ENCODE peak calls at places on chromosomes 5 and 9, in seven cellular contexts. X is effector memory CD8-positive, alpha-beta T cell; M is GM12891; K is SK-N-DZ; C is WTC11; Y is pancreas; O is SW 1271. H is an unnamed sample.

GRCh38 chr5:98816574-98817222 is 43.2 kb downstream of the RGMB start:
- DNase-seq in M (no peak), O (no peak), C (no peak), Y (peak), K (no peak), X (no peak), H (no peak)

GRCh38 chr5:137891849-137892248 is 2.6 kb downstream of the PKD2L2 start:
- DNase-seq in C (no peak), O (no peak), M (no peak), K (no peak), X (no peak), Y (no peak), H (no peak)

GRCh38 chr5:14834584-14835540 is 36.7 kb downstream of the ANKH start:
- DNase-seq in K (no peak), X (no peak), M (no peak), Y (no peak), O (no peak), C (no peak), H (no peak)

GRCh38 chr5:159211712-159212111 is 2.4 kb upstream of the RNF145 start:
- DNase-seq in K (peak), M (no peak), O (no peak), C (no peak), X (no peak), Y (no peak), H (no peak)

GRCh38 chr5:5483350-5483749 is 60.9 kb downstream of the ICE1 start:
- DNase-seq in Y (no peak), X (no peak), C (no peak), K (no peak), O (no peak), M (no peak), H (no peak)

GRCh38 chr5:161966544-161966943 is 101.0 kb upstream of the GABRG2 start:
- DNase-seq in O (no peak), X (no peak), C (no peak), M (no peak), K (peak), Y (no peak), H (no peak)

GRCh38 chr9:131227112-131228058 is 48.9 kb downstream of the FAM78A start:
- DNase-seq in Y (no peak), X (no peak), C (no peak), M (no peak), K (no peak), O (no peak), H (no peak)

GRCh38 chr5:154802050-154802449 is 46.9 kb downstream of the LARP1 start:
- DNase-seq in Y (no peak), O (no peak), K (no peak), X (no peak), C (no peak), M (no peak), H (no peak)

GRCh38 chr5:172113036-172113435 is 75.0 kb downstream of the STK10 start:
- DNase-seq in M (no peak), K (no peak), O (no peak), X (peak), Y (no peak), C (no peak), H (peak)

GRCh38 chr9:80951675-80952074 is 737.7 kb downstream of the TLE1 start:
- DNase-seq in C (no peak), K (peak), Y (no peak), M (no peak), X (no peak), O (no peak), H (no peak)

GRCh38 chr5:36657563-36657995 is 51.2 kb downstream of the SLC1A3 start:
- DNase-seq in K (no peak), X (no peak), M (no peak), C (no peak), O (peak), Y (peak), H (no peak)

GRCh38 chr5:322281-322941 is 897 bp downstream of the AHRR start:
- DNase-seq in K (no peak), Y (no peak), O (no peak), C (no peak), X (no peak), M (no peak), H (no peak)

GRCh38 chr5:155332618-155333017 is 319.1 kb downstream of the KIF4B start:
- DNase-seq in C (no peak), Y (no peak), X (no peak), O (no peak), M (no peak), K (no peak), H (no peak)

GRCh38 chr5:87541668-87542067 is 128.9 kb upstream of the CCNH start:
- DNase-seq in X (no peak), M (no peak), C (no peak), Y (no peak), K (no peak), O (no peak), H (no peak)